ENCODE peak calls at places on chromosomes 5 and 9, in six cellular contexts. J is K562, C is GM12878, O is HepG2, F is H1, N is SK-N-SH. S is an unnamed sample.

GRCh38 chr5:162323471-162323870 is 255.9 kb downstream of the GABRG2 start:
- DNase-seq in J (no peak), C (no peak), O (no peak), F (no peak), N (peak), S (no peak)

GRCh38 chr9:121636411-121636865 is 15.0 kb upstream of the DAB2IP start:
- DNase-seq in J (no peak), C (no peak), O (no peak), F (no peak), N (peak), S (no peak)

GRCh38 chr9:469672-470040 is 255.0 kb downstream of the DOCK8 start:
- DNase-seq in J (no peak), C (no peak), O (no peak), F (peak), N (no peak), S (peak)

GRCh38 chr5:60996368-60996767 is 51.4 kb downstream of the NDUFAF2 start:
- DNase-seq in J (no peak), C (no peak), O (no peak), F (no peak), N (no peak), S (no peak)

GRCh38 chr5:109775130-109775529 is 85.4 kb downstream of the MAN2A1 start:
- DNase-seq in J (no peak), C (no peak), O (no peak), F (no peak), N (no peak), S (no peak)

GRCh38 chr5:136066705-136067271 is 38.0 kb downstream of the TGFBI start:
- DNase-seq in J (no peak), C (no peak), O (peak), F (no peak), N (no peak), S (no peak)

GRCh38 chr5:18305288-18305899 is 671.1 kb downstream of the TAF11L14 start:
- DNase-seq in J (peak), C (no peak), O (peak), F (no peak), N (peak), S (no peak)

GRCh38 chr5:135493406-135494180 is 41.4 kb upstream of the TIFAB start:
- DNase-seq in J (no peak), C (no peak), O (no peak), F (no peak), N (no peak), S (no peak)

GRCh38 chr5:55438931-55439477 is 95.8 kb downstream of the PLPP1 start:
- DNase-seq in J (no peak), C (no peak), O (peak), F (no peak), N (no peak), S (no peak)

GRCh38 chr9:70921126-70921525 is 200.3 kb downstream of the TRPM3 start:
- DNase-seq in J (no peak), C (no peak), O (no peak), F (no peak), N (no peak), S (no peak)

GRCh38 chr9:84691634-84692033 is 22.1 kb downstream of the NTRK2 start:
- DNase-seq in J (no peak), C (no peak), O (no peak), F (no peak), N (no peak), S (no peak)

GRCh38 chr9:21415492-21416267 is 6.8 kb downstream of the IFNA8 start:
- DNase-seq in J (no peak), C (no peak), O (no peak), F (no peak), N (no peak), S (no peak)

GRCh38 chr9:137056739-137057407 is 3.0 kb upstream of the ENTPD2 start:
- DNase-seq in J (no peak), C (no peak), O (peak), F (no peak), N (no peak), S (no peak)

GRCh38 chr9:23321049-23321448 is 505.0 kb downstream of the ELAVL2 start:
- DNase-seq in J (no peak), C (no peak), O (no peak), F (no peak), N (no peak), S (no peak)

GRCh38 chr5:128199104-128199503 is 115.5 kb downstream of the SLC12A2 start:
- DNase-seq in J (no peak), C (no peak), O (no peak), F (no peak), N (no peak), S (no peak)

GRCh38 chr5:91885291-91886265 is 502.5 kb upstream of the ARRDC3 start:
- DNase-seq in J (no peak), C (no peak), O (no peak), F (no peak), N (no peak), S (no peak)

GRCh38 chr9:107249665-107250285 is 33.3 kb upstream of the RAD23B start:
- DNase-seq in J (no peak), C (no peak), O (no peak), F (no peak), N (no peak), S (no peak)

GRCh38 chr9:107246259-107247254 is 36.5 kb upstream of the RAD23B start:
- DNase-seq in J (peak), C (no peak), O (no peak), F (peak), N (no peak), S (no peak)

GRCh38 chr9:107248714-107249113 is 34.4 kb upstream of the RAD23B start:
- DNase-seq in J (no peak), C (no peak), O (no peak), F (no peak), N (no peak), S (no peak)

GRCh38 chr9:107251756-107252322 is 31.2 kb upstream of the RAD23B start:
- DNase-seq in J (peak), C (no peak), O (peak), F (no peak), N (peak), S (no peak)

DNA sequence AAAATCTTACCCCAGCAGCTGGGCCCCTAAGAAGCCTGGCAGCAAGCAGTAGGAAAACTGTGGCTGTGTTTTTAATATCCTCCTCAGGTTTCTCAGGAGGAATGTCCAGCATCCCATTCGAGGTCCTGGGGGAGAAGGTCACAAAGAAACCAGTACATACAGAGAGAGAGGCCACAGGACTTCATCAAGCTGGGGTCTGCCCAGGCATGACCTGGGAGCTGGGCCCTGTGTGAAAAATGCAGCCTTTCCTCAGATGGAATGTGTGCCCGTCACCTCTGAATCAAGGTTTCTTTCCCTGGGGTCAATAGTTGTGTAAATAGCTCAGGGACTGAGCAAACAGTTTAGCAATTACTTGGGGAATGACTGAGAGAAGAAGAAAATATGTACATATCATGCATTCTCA is 33.9 kb upstream of the RAD23B start:
- DNase-seq in J (no peak), C (no peak), O (peak), F (no peak), N (no peak), S (no peak)
- H3K4me3 ChIP-seq in J (no peak), C (no peak), O (peak), F (no peak), N (no peak), S (no peak)

DNA sequence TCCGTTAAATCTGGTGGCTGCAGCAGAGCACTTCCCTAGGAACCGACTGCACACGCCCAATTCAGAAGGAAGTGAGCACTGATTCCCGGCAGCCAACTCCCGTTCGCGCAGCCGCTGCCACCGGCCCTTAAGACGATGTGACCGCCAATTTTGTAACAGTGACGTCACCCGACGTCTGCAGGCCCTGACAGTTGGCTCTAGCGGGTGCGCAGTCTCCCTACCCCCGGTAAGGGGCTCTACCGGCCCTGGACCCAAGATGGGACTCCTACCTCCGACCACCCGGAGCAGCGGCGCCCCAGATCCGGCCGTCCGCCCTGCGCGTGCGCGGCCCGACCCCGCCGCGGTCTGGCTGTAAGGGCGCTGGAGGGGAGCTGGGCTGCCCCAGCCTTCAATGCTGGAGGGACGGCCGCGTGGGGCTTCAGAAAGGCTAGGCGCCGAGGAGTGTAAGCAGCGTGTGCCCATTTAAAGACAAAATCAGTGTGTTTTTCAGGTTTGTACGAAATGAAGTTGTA is 19.1 kb downstream of the DNAJA1 start:
- DNase-seq in J (no peak), C (no peak), O (no peak), F (peak), N (peak), S (peak)
- TF ChIP-seq GABPA in J (no peak), C (no peak), O (no peak), F (no peak), N (peak), S (peak)

GRCh38 chr5:1400936-1401335 is 44.3 kb downstream of the SLC6A3 start:
- DNase-seq in J (no peak), C (no peak), O (no peak), F (no peak), N (no peak), S (no peak)

GRCh38 chr5:1399737-1400136 is 45.5 kb downstream of the SLC6A3 start:
- DNase-seq in J (no peak), C (no peak), O (no peak), F (no peak), N (no peak), S (no peak)

GRCh38 chr5:1402611-1403255 is 42.5 kb downstream of the SLC6A3 start:
- DNase-seq in J (no peak), C (no peak), O (no peak), F (no peak), N (no peak), S (no peak)

GRCh38 chr5:1401681-1402096 is 43.6 kb downstream of the SLC6A3 start:
- DNase-seq in J (no peak), C (no peak), O (no peak), F (no peak), N (peak), S (no peak)

GRCh38 chr5:1400211-1400855 is 44.9 kb downstream of the SLC6A3 start:
- DNase-seq in J (no peak), C (no peak), O (no peak), F (no peak), N (no peak), S (no peak)
- H3K4me3 ChIP-seq in J (no peak), C (no peak), O (no peak), F (no peak), N (no peak), S (no peak)

GRCh38 chr9:93431498-93432105 is 19.9 kb upstream of the FAM120A start:
- DNase-seq in J (no peak), C (no peak), O (peak), F (no peak), N (no peak), S (no peak)

GRCh38 chr9:93432964-93433363 is 18.5 kb upstream of the FAM120A start:
- DNase-seq in J (no peak), C (no peak), O (no peak), F (no peak), N (no peak), S (no peak)

GRCh38 chr9:93422987-93423386 is 28.5 kb upstream of the FAM120A start:
- DNase-seq in J (no peak), C (no peak), O (no peak), F (no peak), N (no peak), S (no peak)

GRCh38 chr9:93427655-93428379 is 23.7 kb upstream of the FAM120A start:
- DNase-seq in J (peak), C (no peak), O (peak), F (no peak), N (no peak), S (no peak)
- TF ChIP-seq GABPA in J (no peak), C (no peak), O (no peak), F (no peak), N (no peak), S (no peak)

GRCh38 chr9:18461496-18461895 is 12.5 kb upstream of the ADAMTSL1 start:
- DNase-seq in J (no peak), C (no peak), O (no peak), F (no peak), N (no peak), S (no peak)
- H3K4me3 ChIP-seq in J (no peak), C (no peak), O (no peak), F (no peak), N (no peak), S (no peak)

GRCh38 chr5:66169534-66169933 is 25.4 kb downstream of the SREK1 start:
- DNase-seq in J (no peak), C (no peak), O (no peak), F (no peak), N (no peak), S (no peak)

GRCh38 chr5:66170196-66170919 is 26.3 kb downstream of the SREK1 start:
- DNase-seq in J (no peak), C (no peak), O (no peak), F (no peak), N (no peak), S (no peak)

GRCh38 chr5:66178799-66179198 is 34.7 kb downstream of the SREK1 start:
- DNase-seq in J (no peak), C (no peak), O (no peak), F (no peak), N (no peak), S (no peak)

GRCh38 chr5:66171349-66172344 is 27.5 kb downstream of the SREK1 start:
- DNase-seq in J (peak), C (no peak), O (peak), F (no peak), N (peak), S (no peak)

GRCh38 chr5:66174338-66174737 is 30.2 kb downstream of the SREK1 start:
- DNase-seq in J (no peak), C (no peak), O (peak), F (no peak), N (no peak), S (no peak)
- TF ChIP-seq GABPA in J (no peak), C (no peak), O (no peak), F (no peak), N (no peak), S (no peak)